ENCODE peak calls at places on chromosomes 12 and 14, in four cellular contexts. R is fibroblast of the aortic adventitia; M is amniotic epithelial cell; J is stimulated activated CD8-positive, alpha-beta memory T cell treated with anti-CD3 and anti-CD28 coated beads, Interleukin-15, amount 100 ng/mL, for 24 hours. K is an unnamed sample.
A peak's percentile ranks its signal among the peaks of the same experiment; 100 is the strongest.

GRCh38 chr12:48018618-48018995 is 14.3 kb upstream of the COL2A1 start:
- DNase-seq in R (no peak), M (no peak), J (no peak), K (no peak)

GRCh38 chr12:131353826-131354225 is 357.1 kb upstream of the SFSWAP start:
- DNase-seq in R (no peak), M (no peak), J (no peak), K (no peak)

GRCh38 chr14:21078287-21078686 is 8.2 kb downstream of the ARHGEF40 start:
- DNase-seq in R (no peak), M (no peak), J (no peak), K (no peak)

GRCh38 chr12:1929985-1930815 is 11.7 kb upstream of the CACNA2D4 start:
- DNase-seq in R (no peak), M (no peak), J (no peak), K (no peak)

GRCh38 chr12:94405378-94406116 is 54.1 kb downstream of the CEP83 start:
- DNase-seq in R (peak; percentile 34), M (no peak), J (no peak), K (peak; percentile 13)

GRCh38 chr14:65373671-65374039 is 38.9 kb upstream of the FUT8 start:
- DNase-seq in R (peak; percentile 46), M (no peak), J (no peak), K (no peak)

GRCh38 chr12:117685115-117685926 is 283.5 kb downstream of the KSR2 start:
- DNase-seq in R (no peak), M (no peak), J (no peak), K (peak; percentile 92)

GRCh38 chr14:96086574-96087077 is 47.5 kb downstream of the C14orf132 start:
- DNase-seq in R (no peak), M (peak; percentile 66), J (no peak), K (no peak)

GRCh38 chr12:126204326-126204725 is 1139.1 kb downstream of the AACS start:
- DNase-seq in R (no peak), M (no peak), J (no peak), K (no peak)

GRCh38 chr12:247271-247670 is 15.4 kb downstream of the SLC6A13 start:
- DNase-seq in R (no peak), M (no peak), J (no peak), K (no peak)

GRCh38 chr12:87253157-87253556 is 776.0 kb downstream of the C12orf50 start:
- DNase-seq in R (no peak), M (no peak), J (no peak), K (no peak)

GRCh38 chr12:47744005-47744651 is 14.6 kb downstream of the RAPGEF3 start:
- DNase-seq in R (no peak), M (no peak), J (no peak), K (no peak)

GRCh38 chr12:16949351-16949750 is 343.4 kb upstream of the LMO3 start:
- DNase-seq in R (no peak), M (no peak), J (no peak), K (no peak)

GRCh38 chr12:99281277-99281676 is 366.3 kb upstream of the GARIN6 start:
- DNase-seq in R (no peak), M (no peak), J (no peak), K (no peak)

GRCh38 chr14:77007975-77008421 is 20.5 kb downstream of the IRF2BPL start:
- DNase-seq in R (no peak), M (no peak), J (no peak), K (no peak)

GRCh38 chr12:28017873-28018255 is 45.3 kb upstream of the PTHLH start:
- DNase-seq in R (no peak), M (no peak), J (no peak), K (no peak)

GRCh38 chr12:116102019-116102418 is 175.5 kb downstream of the MED13L start:
- DNase-seq in R (no peak), M (no peak), J (no peak), K (no peak)

GRCh38 chr12:26378721-26379120 is 183.3 kb downstream of the SSPN start:
- DNase-seq in R (no peak), M (no peak), J (no peak), K (no peak)

GRCh38 chr12:121688966-121689365 is 19.5 kb upstream of the MORN3 start:
- DNase-seq in R (no peak), M (no peak), J (no peak), K (no peak)

K was measured in mesenchymal stem cell.